ENCODE peak calls at places on chromosomes 6 and 20, in four cellular contexts. F is astrocyte, K is LNCaP clone FGC, H is breast epithelium. P is an unnamed sample.

GRCh38 chr6:18266524-18266908 is 2.2 kb upstream of the DEK start:
- DNase-seq in H (no peak), K (no peak), F (no peak), P (no peak)

GRCh38 chr20:19692685-19693119 is 65.4 kb upstream of the RIN2 start:
- DNase-seq in K (no peak), H (peak), F (peak), P (peak)

GRCh38 chr6:15171026-15171425 is 74.8 kb upstream of the JARID2 start:
- DNase-seq in H (no peak), K (no peak), F (no peak), P (no peak)

GRCh38 chr20:10034717-10035571 is at the start of gene ANKEF1:
- DNase-seq in H (peak), K (peak), F (peak), P (peak)

GRCh38 chr20:48026981-48027592 is 241.8 kb upstream of the SULF2 start:
- DNase-seq in K (no peak), F (peak), H (no peak), P (no peak)

GRCh38 chr6:130896249-130896648 is 69.0 kb downstream of the SMLR1 start:
- DNase-seq in F (no peak), H (no peak), K (no peak), P (no peak)

GRCh38 chr6:34657307-34657978 is 39.1 kb downstream of the ILRUN start:
- DNase-seq in H (no peak), F (peak), K (peak), P (no peak)

GRCh38 chr20:2794866-2795447 is 5.5 kb downstream of the CPXM1 start:
- DNase-seq in K (no peak), H (no peak), F (no peak), P (no peak)

GRCh38 chr20:37990571-37991151 is 42.6 kb downstream of the TTI1 start:
- DNase-seq in F (peak), H (no peak), K (peak), P (no peak)

GRCh38 chr20:48684501-48685041 is 143.2 kb downstream of the PREX1 start:
- DNase-seq in K (no peak), H (no peak), F (no peak), P (no peak)

GRCh38 chr6:46935687-46936086 is 13.9 kb upstream of the ADGRF5 start:
- DNase-seq in H (no peak), K (no peak), F (peak), P (no peak)

GRCh38 chr6:113821445-113821844 is 35.7 kb upstream of the MARCKS start:
- DNase-seq in H (no peak), K (no peak), F (no peak), P (no peak)
- TF ChIP-seq CTCF in H (no peak), K (no peak), F (no peak), P (no peak)

GRCh38 chr6:91788501-91788900 is 1201.6 kb upstream of the MAP3K7 start:
- DNase-seq in H (no peak), K (no peak), F (no peak), P (no peak)
- TF ChIP-seq CTCF in H (no peak), K (no peak), F (no peak), P (no peak)

DNA sequence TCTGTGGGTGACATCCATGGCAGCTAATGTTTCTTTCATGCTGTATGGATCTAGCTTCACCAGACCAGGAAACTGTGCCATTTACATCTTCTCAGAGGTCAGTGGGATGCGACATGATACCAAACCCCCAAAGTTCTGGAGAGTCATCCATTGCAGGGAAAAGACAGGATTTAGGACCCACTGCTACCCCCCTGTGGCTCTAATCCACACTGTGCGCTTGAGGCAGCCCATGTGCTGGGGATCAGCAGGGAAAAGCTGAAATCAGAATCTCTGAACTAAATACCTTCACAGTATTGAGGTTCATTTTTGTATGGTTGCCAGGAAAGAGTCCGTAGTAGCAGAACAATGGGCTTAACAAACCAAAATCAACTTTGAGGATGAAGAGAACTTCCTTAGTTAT is 164.4 kb downstream of the TMEM242 start:
- DNase-seq in K (no peak), H (no peak), F (no peak), P (no peak)
- TF ChIP-seq CTCF in K (no peak), H (no peak), F (peak), P (no peak)

GRCh38 chr20:56843817-56844216 is 214.7 kb downstream of the TFAP2C start:
- DNase-seq in K (peak), H (no peak), F (no peak), P (no peak)
- TF ChIP-seq CTCF in K (peak), H (no peak), F (no peak), P (peak)

DNA sequence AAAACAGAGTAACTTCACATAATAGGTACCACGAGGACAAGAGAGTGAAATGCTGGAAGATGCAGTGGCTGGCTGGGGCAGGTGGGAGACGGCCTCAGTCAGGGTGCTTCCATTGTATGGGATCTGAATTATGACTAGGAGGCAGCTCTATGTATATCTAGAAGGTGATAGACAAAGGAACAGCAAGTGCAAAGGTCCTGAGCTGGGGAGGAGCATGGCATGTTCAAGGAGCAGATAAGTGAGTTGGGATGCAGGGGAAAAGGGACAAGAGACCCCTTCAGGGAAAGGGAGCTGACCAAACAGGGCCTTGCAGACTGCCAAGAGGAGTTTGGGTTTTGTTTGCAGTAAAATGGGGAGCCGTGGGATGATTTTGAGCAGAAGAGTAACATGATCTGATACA is 8.3 kb upstream of the SLC9A8 start:
- DNase-seq in K (no peak), H (no peak), F (no peak), P (no peak)
- TF ChIP-seq CTCF in K (no peak), H (no peak), F (no peak), P (no peak)

GRCh38 chr6:21829126-21829525 is 235.6 kb downstream of the SOX4 start:
- DNase-seq in K (no peak), F (no peak), H (no peak), P (no peak)
- TF ChIP-seq CTCF in K (no peak), F (no peak), H (no peak), P (no peak)

GRCh38 chr6:32085759-32086458 is 23.2 kb downstream of the TNXB start:
- DNase-seq in F (no peak), K (no peak), H (no peak), P (no peak)
- TF ChIP-seq CTCF in F (no peak), K (no peak), H (no peak), P (no peak)

DNA sequence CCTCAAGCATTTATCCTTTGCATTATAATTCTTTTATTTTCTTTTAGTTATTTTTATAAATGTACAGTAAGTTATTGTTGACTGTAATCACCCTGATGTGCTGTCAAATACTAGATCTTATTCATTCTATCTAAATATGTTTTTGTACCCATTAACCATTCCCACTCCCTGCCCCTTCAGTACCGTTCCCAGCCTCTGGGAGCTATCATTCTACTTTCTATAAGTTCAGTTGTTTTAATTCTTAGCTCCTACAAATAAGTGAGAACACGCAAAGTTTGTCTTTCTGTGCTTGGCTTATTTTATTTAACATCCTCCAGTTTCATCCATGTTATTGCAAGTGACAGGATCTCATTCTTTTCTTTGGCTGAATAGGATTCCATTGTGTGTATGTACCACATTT is 12.5 kb upstream of the ERVFRD-1 start:
- DNase-seq in H (no peak), K (no peak), F (no peak), P (no peak)
- TF ChIP-seq CTCF in H (no peak), K (no peak), F (no peak), P (peak)

DNA sequence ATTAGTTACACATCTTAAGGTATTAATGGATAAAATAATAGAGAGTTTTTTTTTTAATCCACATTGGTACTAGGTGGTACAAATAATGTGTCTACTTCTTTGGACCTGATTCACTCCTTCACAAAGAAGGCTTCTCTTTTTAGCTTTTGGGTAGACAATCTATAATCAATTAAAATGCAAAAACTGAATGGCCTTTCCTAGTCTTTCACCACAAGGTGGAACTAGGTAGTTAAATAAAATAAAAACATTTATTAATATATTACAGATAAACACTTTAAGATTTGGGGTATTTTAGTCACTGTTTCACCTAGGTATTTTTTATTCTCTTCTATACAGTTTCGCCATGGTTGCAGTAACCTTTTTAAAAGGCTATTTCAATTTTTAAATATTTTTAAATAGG is 68.3 kb upstream of the DST start:
- DNase-seq in K (no peak), F (no peak), H (no peak), P (no peak)
- TF ChIP-seq CTCF in K (no peak), F (no peak), H (no peak), P (peak)

P was measured in type B pancreatic cell.